ENCODE peak calls at places on chromosomes 2 and 18, in four cellular contexts. Y is mammary epithelial cell, K is neuronal stem cell, V is Karpas-422. T is an unnamed sample.

GRCh38 chr2:99615247-99615771 is 125.5 kb upstream of the REV1 start:
- DNase-seq in K (no peak), V (no peak), Y (no peak), T (no peak)

GRCh38 chr18:2948038-2948437 is 64.9 kb downstream of the LPIN2 start:
- DNase-seq in Y (peak; percentile 61), V (no peak), K (no peak), T (no peak)

GRCh38 chr18:78915446-78916008 is 64.1 kb upstream of the SALL3 start:
- DNase-seq in K (no peak), V (no peak), Y (no peak), T (no peak)

GRCh38 chr2:23916727-23917458 is 10.0 kb downstream of the ATAD2B start:
- DNase-seq in V (peak; percentile 64), Y (no peak), K (no peak), T (peak; percentile 46)

GRCh38 chr2:7840651-7841380 is 841.0 kb upstream of the ID2 start:
- DNase-seq in K (no peak), Y (no peak), V (no peak), T (no peak)

GRCh38 chr18:13495980-13496379 is 230.4 kb downstream of the FAM210A start:
- DNase-seq in Y (no peak), K (no peak), V (no peak), T (no peak)

GRCh38 chr18:45412577-45412976 is 202.7 kb upstream of the SLC14A2 start:
- DNase-seq in K (no peak), Y (peak; percentile 87), V (no peak), T (peak; percentile 6)

GRCh38 chr2:215460682-215461081 is 24.8 kb upstream of the FN1 start:
- DNase-seq in Y (peak; percentile 88), V (no peak), K (no peak), T (no peak)

GRCh38 chr18:80228051-80228848 is 19.1 kb downstream of the PARD6G start:
- DNase-seq in V (no peak), Y (no peak), K (no peak), T (no peak)

GRCh38 chr2:241935314-241935713 is 65.8 kb downstream of the RTP5 start:
- DNase-seq in K (no peak), Y (peak; percentile 71), V (no peak), T (no peak)

GRCh38 chr2:11807156-11808015 is 61.0 kb downstream of the LPIN1 start:
- DNase-seq in Y (no peak), K (no peak), V (no peak), T (no peak)

GRCh38 chr2:121231385-121232000 is 53.5 kb downstream of the TFCP2L1 start:
- DNase-seq in K (no peak), V (no peak), Y (no peak), T (no peak)

GRCh38 chr18:35436076-35436649 is 59.0 kb upstream of the ZNF396 start:
- DNase-seq in K (no peak), Y (peak; percentile 58), V (no peak), T (no peak)

GRCh38 chr2:170848587-170848986 is 31.9 kb downstream of the GAD1 start:
- DNase-seq in Y (peak; percentile 45), K (no peak), V (no peak), T (no peak)

GRCh38 chr2:147482111-147482510 is 362.7 kb upstream of the ACVR2A start:
- DNase-seq in Y (no peak), K (no peak), V (no peak), T (no peak)

GRCh38 chr2:69577467-69578200 is 65.9 kb downstream of the AAK1 start:
- DNase-seq in V (no peak), K (no peak), Y (no peak), T (no peak)

GRCh38 chr2:231397011-231397927 is 1.8 kb downstream of the B3GNT7 start:
- DNase-seq in V (no peak), K (no peak), Y (peak; percentile 21), T (peak; percentile 75)

GRCh38 chr2:71223767-71224333 is 3.1 kb downstream of the PAIP2B start:
- DNase-seq in Y (peak; percentile 31), K (peak; percentile 48), V (peak; percentile 71), T (peak; percentile 43)

GRCh38 chr2:229980440-229981184 is 58.3 kb downstream of the FBXO36 start:
- DNase-seq in Y (peak; percentile 64), K (no peak), V (no peak), T (no peak)
- H3K4me3 ChIP-seq in Y (no peak overlapping the region), K (no peak overlapping the region), V (no peak overlapping the region), T (no peak overlapping the region)

GRCh38 chr2:43414586-43415125 is 181.2 kb downstream of the THADA start:
- DNase-seq in Y (no peak), V (no peak), K (no peak), T (no peak)
- H3K4me1 ChIP-seq in Y (peaks cover 8% of the 10 kb centered on the region), V (peaks cover 70% of the 10 kb centered on the region), K (peaks cover 16% of the 10 kb centered on the region), T (peaks cover 28% of the 10 kb centered on the region)

GRCh38 chr2:176123483-176123843 is 944 bp downstream of the HOXD9 start:
- DNase-seq in Y (no peak), V (no peak), K (no peak), T (no peak)
- H2AFZ ChIP-seq in Y (no peak overlapping the region), V (no peak overlapping the region), K (peak overlapping the region; percentile 95), T (no peak overlapping the region)

GRCh38 chr2:47569658-47570398 is 166.9 kb downstream of the MSH2 start:
- DNase-seq in V (peak; percentile 64), K (peak; percentile 26), Y (peak; percentile 20), T (no peak)
- H3K4me3 ChIP-seq in V (peak overlapping the region; percentile 83), K (peak overlapping the region; percentile 93), Y (no peak overlapping the region), T (no peak overlapping the region)

GRCh38 chr2:218298314-218298875 is 6.1 kb upstream of the TMBIM1 start:
- DNase-seq in V (no peak), K (no peak), Y (no peak), T (no peak)
- H3K4me1 ChIP-seq in V (no peaks in the 10 kb centered on the region), K (no peaks in the 10 kb centered on the region), Y (peaks cover 46% of the 10 kb centered on the region), T (peaks cover 63% of the 10 kb centered on the region)

GRCh38 chr2:37836270-37836669 is 88.8 kb upstream of the RMDN2 start:
- DNase-seq in V (no peak), K (no peak), Y (no peak), T (no peak)
- H2AFZ ChIP-seq in V (no peak overlapping the region), K (no peak overlapping the region), Y (no peak overlapping the region), T (no peak overlapping the region)

GRCh38 chr2:129277611-129278010 is 701.9 kb upstream of the RAB6C start:
- DNase-seq in K (no peak), V (no peak), Y (no peak), T (no peak)

GRCh38 chr2:129274038-129274415 is 705.4 kb upstream of the RAB6C start:
- DNase-seq in V (no peak), Y (no peak), K (no peak), T (no peak)

GRCh38 chr2:129277188-129277587 is 702.3 kb upstream of the RAB6C start:
- DNase-seq in Y (no peak), K (no peak), V (no peak), T (no peak)

GRCh38 chr2:129275706-129276105 is 703.8 kb upstream of the RAB6C start:
- DNase-seq in V (no peak), K (no peak), Y (peak; percentile 39), T (no peak)

GRCh38 chr2:129273266-129274037 is 706.0 kb upstream of the RAB6C start:
- DNase-seq in K (no peak), V (no peak), Y (no peak), T (no peak)
- H3K4me3 ChIP-seq in K (no peak overlapping the region), V (no peak overlapping the region), Y (no peak overlapping the region), T (no peak overlapping the region)

DNA sequence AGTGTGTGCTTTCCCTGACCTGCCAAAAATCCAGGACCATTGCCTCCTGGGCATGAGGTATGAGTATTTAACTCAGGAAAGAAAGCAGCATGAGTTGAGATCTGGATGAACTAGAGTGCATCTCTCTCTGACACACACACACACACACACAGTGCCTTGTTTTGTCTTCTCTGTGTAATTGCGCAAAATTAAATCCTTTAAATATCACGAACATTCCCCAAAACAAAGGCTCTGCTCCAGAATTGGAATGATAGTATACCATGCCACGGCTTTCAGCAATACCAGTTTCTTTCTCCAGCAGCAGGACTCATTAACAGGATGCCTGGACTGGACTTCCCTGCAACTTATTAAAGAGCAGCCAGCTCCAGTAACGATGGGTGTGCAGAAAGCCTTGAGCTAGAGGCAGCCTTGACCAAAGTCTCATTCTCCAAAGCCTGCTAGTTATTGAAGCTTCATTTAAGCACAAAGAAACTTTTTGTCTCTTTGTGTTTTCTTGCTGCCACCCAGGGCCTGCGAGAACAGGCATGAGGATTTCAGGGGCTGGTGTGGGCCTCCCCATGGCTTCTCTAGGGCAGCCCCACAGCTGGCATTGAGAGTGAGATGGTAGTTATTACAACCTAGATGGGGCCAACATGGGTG is 101.7 kb downstream of the NRP2 start:
- DNase-seq in K (no peak), Y (no peak), V (no peak), T (no peak)
- H3K4me1 ChIP-seq in K (no peaks in the 10 kb centered on the region), Y (no peaks in the 10 kb centered on the region), V (no peaks in the 10 kb centered on the region), T (no peaks in the 10 kb centered on the region)

GRCh38 chr2:222689322-222689721 is 17.9 kb downstream of the MOGAT1 start:
- DNase-seq in V (no peak), Y (no peak), K (no peak), T (no peak)

GRCh38 chr2:222686086-222686750 is 14.8 kb downstream of the MOGAT1 start:
- DNase-seq in K (no peak), V (no peak), Y (no peak), T (no peak)

GRCh38 chr2:222690564-222691200 is 19.2 kb downstream of the MOGAT1 start:
- DNase-seq in V (peak; percentile 93), Y (peak; percentile 45), K (peak; percentile 77), T (peak; percentile 87)

GRCh38 chr2:222693837-222694236 is 22.4 kb downstream of the MOGAT1 start:
- DNase-seq in Y (peak; percentile 29), K (no peak), V (peak; percentile 51), T (no peak)

DNA sequence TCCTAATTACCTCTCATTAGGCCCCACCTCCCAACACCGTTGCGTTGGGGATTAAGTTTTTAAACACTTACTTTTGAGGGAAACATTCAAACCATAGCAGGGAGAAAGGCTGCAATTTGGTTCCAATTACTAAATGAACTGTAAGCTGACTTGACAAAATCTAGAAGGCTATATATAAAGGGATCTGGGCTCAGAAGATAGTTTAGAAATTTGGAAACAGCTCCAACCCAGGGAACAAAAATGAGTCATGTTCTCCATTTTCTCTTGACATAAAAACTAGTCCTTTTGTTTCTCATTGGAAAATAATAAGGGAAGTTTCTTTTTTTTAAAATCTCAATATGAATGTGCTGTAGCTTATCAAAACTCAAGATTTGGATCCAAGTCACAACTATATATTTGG is 17.5 kb downstream of the MOGAT1 start:
- DNase-seq in K (no peak), V (no peak), Y (no peak), T (no peak)
- H2AFZ ChIP-seq in K (no peak overlapping the region), V (no peak overlapping the region), Y (no peak overlapping the region), T (no peak overlapping the region)

DNA sequence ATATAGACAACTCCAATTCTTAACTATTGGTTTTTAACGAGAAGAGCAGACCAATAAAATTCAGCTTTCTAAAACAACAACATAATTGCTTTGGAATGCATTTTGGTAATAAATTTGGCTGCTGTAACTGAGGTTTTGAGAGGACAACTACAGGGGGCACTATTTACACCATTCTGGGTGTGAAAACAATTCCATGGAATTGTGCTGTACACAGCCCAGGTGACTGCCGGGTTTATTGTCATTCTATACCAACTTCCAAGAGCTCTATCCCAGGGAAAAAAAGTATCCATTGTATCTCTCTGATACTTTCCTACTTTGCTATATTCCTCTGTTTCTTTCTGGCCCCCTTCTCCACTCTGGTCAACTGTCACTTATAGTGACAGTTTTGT is 38.4 kb downstream of the IRS1 start:
- DNase-seq in Y (no peak), K (no peak), V (no peak), T (no peak)
- H3K4me3 ChIP-seq in Y (no peak overlapping the region), K (no peak overlapping the region), V (no peak overlapping the region), T (no peak overlapping the region)